ENCODE peak calls at places on chromosomes 16 and 17, in four cellular contexts. One of them, this sample, is unnamed.

GRCh38 chr17:31310877-31311276 is 3.0 kb downstream of the EVI2B start:
- DNase-seq in HL-60: no peak
- DNase-seq in uterus: no peak
- DNase-seq in HFF-Myc: no peak
- DNase-seq in this sample: no peak

GRCh38 chr17:50060951-50061712 is 5.2 kb downstream of the ITGA3 start:
- DNase-seq in HL-60: no peak
- DNase-seq in uterus: peak; percentile 91
- DNase-seq in HFF-Myc: no peak
- DNase-seq in this sample: peak; percentile 82

GRCh38 chr16:12573730-12574383 is 229.8 kb downstream of the CPPED1 start:
- DNase-seq in HFF-Myc: peak; percentile 3
- DNase-seq in uterus: no peak
- DNase-seq in HL-60: peak; percentile 5
- DNase-seq in this sample: peak; percentile 32

GRCh38 chr16:56542039-56542438 is 22.2 kb upstream of the BBS2 start:
- DNase-seq in HL-60: no peak
- DNase-seq in HFF-Myc: no peak
- DNase-seq in uterus: no peak
- DNase-seq in this sample: no peak

GRCh38 chr17:39962642-39963220 is at the start of gene GSDMA:
- DNase-seq in uterus: no peak
- DNase-seq in HFF-Myc: no peak
- DNase-seq in HL-60: no peak
- DNase-seq in this sample: no peak

GRCh38 chr16:86572041-86572521 is 5.5 kb downstream of the FOXC2 start:
- DNase-seq in HFF-Myc: no peak
- DNase-seq in HL-60: no peak
- DNase-seq in uterus: no peak
- DNase-seq in this sample: no peak

GRCh38 chr17:78151514-78152008 is 5.4 kb downstream of the C17orf99 start:
- DNase-seq in HFF-Myc: no peak
- DNase-seq in uterus: no peak
- DNase-seq in HL-60: no peak
- DNase-seq in this sample: no peak

GRCh38 chr16:27253526-27253930 is 15.0 kb downstream of the NSMCE1 start:
- DNase-seq in HFF-Myc: peak; percentile 59
- DNase-seq in uterus: no peak
- DNase-seq in HL-60: no peak
- DNase-seq in this sample: no peak

GRCh38 chr17:75878174-75878998 is at the start of gene TRIM47:
- DNase-seq in HFF-Myc: no peak
- DNase-seq in uterus: peak; percentile 85
- DNase-seq in HL-60: no peak
- DNase-seq in this sample: peak; percentile 91

GRCh38 chr17:79711715-79712305 is 18.9 kb upstream of the ENPP7 start:
- DNase-seq in HL-60: no peak
- DNase-seq in uterus: no peak
- DNase-seq in HFF-Myc: no peak
- DNase-seq in this sample: no peak

GRCh38 chr16:1178295-1178910 is 25.5 kb downstream of the CACNA1H start:
- DNase-seq in uterus: no peak
- DNase-seq in HFF-Myc: no peak
- DNase-seq in HL-60: no peak
- DNase-seq in this sample: no peak

GRCh38 chr17:12730931-12731521 is 58.3 kb upstream of the ARHGAP44 start:
- DNase-seq in uterus: peak; percentile 28
- DNase-seq in HL-60: no peak
- DNase-seq in HFF-Myc: no peak
- DNase-seq in this sample: no peak

GRCh38 chr17:56973520-56973919 is 4.4 kb upstream of the SCPEP1 start:
- DNase-seq in HFF-Myc: no peak
- DNase-seq in uterus: no peak
- DNase-seq in HL-60: no peak
- DNase-seq in this sample: no peak

GRCh38 chr16:87178977-87179376 is 138.2 kb downstream of the C16orf95 start:
- DNase-seq in HFF-Myc: no peak
- DNase-seq in uterus: peak; percentile 18
- DNase-seq in HL-60: no peak
- DNase-seq in this sample: no peak

GRCh38 chr17:56751145-56751743 is 82.5 kb downstream of the C17orf67 start:
- DNase-seq in HL-60: peak; percentile 15
- DNase-seq in HFF-Myc: no peak
- DNase-seq in uterus: no peak
- DNase-seq in this sample: no peak

GRCh38 chr17:50165867-50166517 is at the start of gene SGCA:
- DNase-seq in HL-60: no peak
- DNase-seq in uterus: no peak
- DNase-seq in HFF-Myc: no peak
- DNase-seq in this sample: no peak

GRCh38 chr17:2876467-2876866 is 80.2 kb downstream of the RAP1GAP2 start:
- DNase-seq in HL-60: no peak
- DNase-seq in uterus: no peak
- DNase-seq in HFF-Myc: no peak
- DNase-seq in this sample: no peak

GRCh38 chr17:32331243-32332040 is 10.5 kb downstream of the C17orf75 start:
- DNase-seq in uterus: no peak
- DNase-seq in HL-60: no peak
- DNase-seq in HFF-Myc: no peak
- DNase-seq in this sample: no peak

GRCh38 chr16:54291107-54291980 is 4.8 kb upstream of the IRX3 start:
- DNase-seq in HFF-Myc: no peak
- DNase-seq in HL-60: no peak
- DNase-seq in uterus: no peak
- DNase-seq in this sample: peak; percentile 55

GRCh38 chr17:69655902-69656301 is 241.4 kb downstream of the MAP2K6 start:
- DNase-seq in HL-60: no peak
- DNase-seq in uterus: no peak
- DNase-seq in HFF-Myc: no peak
- DNase-seq in this sample: no peak

GRCh38 chr17:82920150-82920549 is 80.3 kb upstream of the ZNF750 start:
- DNase-seq in HFF-Myc: no peak
- DNase-seq in HL-60: no peak
- DNase-seq in uterus: no peak
- DNase-seq in this sample: no peak

GRCh38 chr16:46702030-46702429 is 12.6 kb downstream of the ORC6 start:
- DNase-seq in HL-60: no peak
- DNase-seq in HFF-Myc: no peak
- DNase-seq in uterus: no peak
- DNase-seq in this sample: no peak

GRCh38 chr17:50533720-50534148 is 1.2 kb downstream of the EPN3 start:
- DNase-seq in HL-60: no peak
- DNase-seq in uterus: peak; percentile 75
- DNase-seq in HFF-Myc: no peak
- DNase-seq in this sample: no peak

GRCh38 chr16:60110531-60110930 is 1376.4 kb upstream of the GOT2 start:
- DNase-seq in uterus: no peak
- DNase-seq in HFF-Myc: no peak
- DNase-seq in HL-60: no peak
- DNase-seq in this sample: no peak
- TF ChIP-seq CTCF in uterus: no peak
- TF ChIP-seq CTCF in HFF-Myc: no peak
- TF ChIP-seq CTCF in HL-60: no peak
- TF ChIP-seq CTCF in this sample: no peak

GRCh38 chr16:49969356-49970030 is 55.5 kb upstream of the CNEP1R1 start:
- DNase-seq in HFF-Myc: no peak
- DNase-seq in uterus: no peak
- DNase-seq in HL-60: no peak
- DNase-seq in this sample: no peak
- TF ChIP-seq CTCF in HFF-Myc: no peak
- TF ChIP-seq CTCF in uterus: no peak
- TF ChIP-seq CTCF in HL-60: no peak
- TF ChIP-seq CTCF in this sample: no peak

GRCh38 chr17:29293890-29294579 is at the start of gene NUFIP2:
- DNase-seq in HL-60: peak; percentile 93
- DNase-seq in HFF-Myc: peak; percentile 93
- DNase-seq in uterus: peak; percentile 99
- DNase-seq in this sample: peak; percentile 99
- TF ChIP-seq CTCF in HL-60: no peak
- TF ChIP-seq CTCF in HFF-Myc: no peak
- TF ChIP-seq CTCF in uterus: peak; percentile 10
- TF ChIP-seq CTCF in this sample: peak; percentile 44

DNA sequence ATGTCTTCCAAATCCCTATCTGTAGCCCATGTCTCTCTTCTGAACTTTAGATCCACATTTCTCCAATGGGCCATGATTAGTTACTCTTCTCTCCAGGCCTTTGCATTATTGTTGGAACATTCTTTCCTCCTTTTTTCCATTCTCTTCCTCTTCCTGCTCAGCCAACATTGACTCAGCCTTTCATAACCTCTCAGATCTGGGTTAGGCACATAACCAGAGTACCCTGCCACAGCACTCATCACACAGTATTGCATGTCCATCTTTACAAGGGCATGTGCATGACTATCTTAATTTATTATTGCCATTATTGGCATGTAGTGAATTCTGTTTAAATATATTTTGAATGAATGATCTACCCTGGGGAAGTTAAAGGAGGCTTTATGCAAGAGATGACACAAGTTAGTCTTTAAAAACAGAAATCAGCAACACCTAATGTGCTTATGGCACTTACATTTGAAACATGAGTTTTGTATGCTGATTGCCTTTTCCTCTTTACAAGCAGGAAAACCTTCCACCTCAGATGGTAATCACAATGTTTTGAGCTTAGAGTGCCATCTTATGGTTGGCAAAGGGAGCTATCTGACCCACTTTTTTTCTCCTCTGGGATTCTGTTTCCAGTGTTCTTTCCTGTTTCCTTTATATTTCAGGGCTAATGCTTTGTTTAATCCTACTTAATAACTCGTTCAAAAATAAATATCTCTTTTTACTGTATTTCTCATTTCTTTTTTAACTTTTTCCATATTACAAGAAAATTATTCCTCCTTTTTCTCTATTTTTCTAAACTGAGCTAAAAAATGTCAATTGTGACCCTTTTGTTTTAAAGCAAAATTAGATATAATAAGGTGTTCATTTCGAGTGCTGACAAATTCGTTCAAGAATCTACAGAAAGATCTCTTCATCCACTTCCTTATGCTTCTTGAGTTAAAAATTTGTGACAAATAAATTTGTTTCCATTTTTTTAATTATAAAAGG is 151.0 kb upstream of the RBL2 start:
- DNase-seq in uterus: no peak
- DNase-seq in HL-60: no peak
- DNase-seq in HFF-Myc: peak; percentile 22
- DNase-seq in this sample: no peak
- TF ChIP-seq CTCF in uterus: peak; percentile 40
- TF ChIP-seq CTCF in HL-60: peak; percentile 44
- TF ChIP-seq CTCF in HFF-Myc: peak; percentile 42
- TF ChIP-seq CTCF in this sample: peak; percentile 87

GRCh38 chr17:14321476-14321949 is 20.6 kb downstream of the HS3ST3B1 start:
- DNase-seq in HL-60: no peak
- DNase-seq in uterus: no peak
- DNase-seq in HFF-Myc: no peak
- DNase-seq in this sample: no peak

GRCh38 chr17:14321980-14322776 is 21.3 kb downstream of the HS3ST3B1 start:
- DNase-seq in uterus: no peak
- DNase-seq in HL-60: no peak
- DNase-seq in HFF-Myc: no peak
- DNase-seq in this sample: no peak

GRCh38 chr17:14325618-14326167 is 24.8 kb downstream of the HS3ST3B1 start:
- DNase-seq in HFF-Myc: no peak
- DNase-seq in uterus: no peak
- DNase-seq in HL-60: no peak
- DNase-seq in this sample: no peak

GRCh38 chr17:14320734-14321475 is 20.0 kb downstream of the HS3ST3B1 start:
- DNase-seq in HFF-Myc: no peak
- DNase-seq in uterus: no peak
- DNase-seq in HL-60: no peak
- DNase-seq in this sample: no peak

GRCh38 chr17:14323522-14323981 is 22.7 kb downstream of the HS3ST3B1 start:
- DNase-seq in HL-60: no peak
- DNase-seq in uterus: no peak
- DNase-seq in HFF-Myc: no peak
- DNase-seq in this sample: no peak
- TF ChIP-seq CTCF in HL-60: no peak
- TF ChIP-seq CTCF in uterus: no peak
- TF ChIP-seq CTCF in HFF-Myc: no peak
- TF ChIP-seq CTCF in this sample: no peak